ENCODE peak calls at places on chromosomes 2 and 18, in ten cellular contexts. C is choroid plexus epithelial cell; W is stimulated activated naive CD8-positive, alpha-beta T cell treated with anti-CD3 and anti-CD28 coated beads, Interleukin-15, amount 100 ng/mL, for 72 hours; Q is globus pallidus; H is A549; L is left ventricle myocardium inferior; F is Daoy; M is colonic mucosa; J is stimulated activated CD4-positive, alpha-beta T cell treated with anti-CD3 and anti-CD28 coated beads, Interleukin-1b, Interleukin-23, amount 100 ng/mL, for 4 hours; A is activated CD8-positive, alpha-beta memory T cell treated with anti-CD3 and anti-CD28 coated beads, Interleukin-2, amount 50 U/mL, for 4 hours. E is an unnamed sample.

GRCh38 chr2:231985823-231986261 is 24.3 kb downstream of the DIS3L2 start:
- DNase-seq in C (no peak), W (no peak), Q (no peak), H (no peak), L (no peak), F (peak; percentile 8), M (no peak), J (no peak), A (no peak), E (no peak)

GRCh38 chr2:24824966-24825882 is 32.0 kb downstream of the CENPO start:
- DNase-seq in C (no peak), W (peak; percentile 21), Q (no peak), H (peak; percentile 60), L (no peak), F (peak; percentile 33), M (peak; percentile 30), J (peak; percentile 12), A (peak; percentile 36), E (no peak)

GRCh38 chr2:176161041-176161785 is 4.1 kb downstream of the HOXD3 start:
- DNase-seq in C (no peak), W (no peak), Q (no peak), H (no peak), L (no peak), F (no peak), M (no peak), J (no peak), A (no peak), E (no peak)

GRCh38 chr2:69209482-69209881 is 177.5 kb downstream of the GFPT1 start:
- DNase-seq in C (no peak), W (no peak), Q (no peak), H (no peak), L (no peak), F (no peak), M (no peak), J (no peak), A (no peak), E (no peak)

GRCh38 chr2:231626449-231626848 is 33.8 kb downstream of the TEX44 start:
- DNase-seq in C (no peak), W (no peak), Q (no peak), H (no peak), L (no peak), F (no peak), M (no peak), J (no peak), A (no peak), E (no peak)

GRCh38 chr2:241950413-241950863 is 80.9 kb downstream of the RTP5 start:
- DNase-seq in C (no peak), W (no peak), Q (no peak), H (no peak), L (no peak), F (no peak), M (no peak), J (no peak), A (no peak), E (no peak)

GRCh38 chr2:28652217-28652616 is 99.4 kb upstream of the PPP1CB start:
- DNase-seq in C (peak; percentile 80), W (no peak), Q (no peak), H (no peak), L (no peak), F (no peak), M (no peak), J (no peak), A (no peak), E (no peak)

GRCh38 chr18:32310119-32310518 is 120.3 kb downstream of the MEP1B start:
- DNase-seq in C (peak; percentile 76), W (no peak), Q (no peak), H (no peak), L (no peak), F (no peak), M (no peak), J (no peak), A (no peak), E (no peak)

GRCh38 chr2:12806535-12806934 is 89.8 kb downstream of the TRIB2 start:
- DNase-seq in C (no peak), W (no peak), Q (no peak), H (no peak), L (no peak), F (no peak), M (no peak), J (no peak), A (no peak), E (no peak)

GRCh38 chr2:143758629-143759330 is 629.6 kb downstream of the ARHGAP15 start:
- DNase-seq in C (peak; percentile 13), W (no peak), Q (no peak), H (no peak), L (no peak), F (no peak), M (no peak), J (no peak), A (no peak), E (no peak)

GRCh38 chr2:17736989-17737388 is 16.6 kb downstream of the SMC6 start:
- DNase-seq in C (no peak), W (no peak), Q (no peak), H (no peak), L (no peak), F (no peak), M (no peak), J (no peak), A (no peak), E (no peak)

GRCh38 chr2:105769504-105769903 is 24.8 kb downstream of the NCK2 start:
- DNase-seq in C (no peak), W (no peak), Q (no peak), H (no peak), L (no peak), F (no peak), M (no peak), J (no peak), A (no peak), E (peak; percentile 71)

GRCh38 chr2:147133273-147133901 is 711.4 kb upstream of the ACVR2A start:
- DNase-seq in C (no peak), W (no peak), Q (no peak), H (peak; percentile 3), L (no peak), F (no peak), M (no peak), J (no peak), A (no peak), E (no peak)

GRCh38 chr2:20613342-20613916 is 37.5 kb downstream of the HS1BP3 start:
- DNase-seq in C (no peak), W (no peak), Q (no peak), H (no peak), L (peak; percentile 12), F (no peak), M (no peak), J (no peak), A (peak; percentile 9), E (peak; percentile 64)

GRCh38 chr18:13501896-13502295 is 224.5 kb downstream of the FAM210A start:
- DNase-seq in C (no peak), W (no peak), Q (no peak), H (no peak), L (no peak), F (no peak), M (no peak), J (peak; percentile 3), A (no peak), E (no peak)

GRCh38 chr2:122506620-122507019 is 751.2 kb downstream of the TSN start:
- DNase-seq in C (no peak), W (no peak), Q (no peak), H (no peak), L (no peak), F (no peak), M (no peak), J (no peak), A (no peak), E (no peak)

GRCh38 chr2:11598228-11598731 is 64.4 kb downstream of the GREB1 start:
- DNase-seq in C (no peak), W (no peak), Q (no peak), H (no peak), L (no peak), F (peak; percentile 24), M (no peak), J (no peak), A (no peak), E (no peak)

GRCh38 chr18:67199993-67200617 is 316.4 kb downstream of the DSEL start:
- DNase-seq in C (peak; percentile 86), W (no peak), Q (peak; percentile 77), H (peak; percentile 48), L (no peak), F (peak; percentile 2), M (no peak), J (no peak), A (no peak), E (no peak)

GRCh38 chr18:32907656-32908441 is 135.0 kb upstream of the KLHL14 start:
- DNase-seq in C (no peak), W (no peak), Q (peak; percentile 25), H (no peak), L (no peak), F (no peak), M (no peak), J (no peak), A (no peak), E (no peak)

GRCh38 chr2:8577573-8577972 is 104.3 kb upstream of the ID2 start:
- DNase-seq in C (no peak), W (no peak), Q (no peak), H (no peak), L (no peak), F (no peak), M (no peak), J (no peak), A (no peak), E (no peak)

GRCh38 chr18:3790702-3791101 is 340.7 kb downstream of the TGIF1 start:
- DNase-seq in C (no peak), W (no peak), Q (no peak), H (no peak), L (no peak), F (peak; percentile 41), M (no peak), J (no peak), A (no peak), E (no peak)

GRCh38 chr2:101823849-101824248 is 126.3 kb downstream of the MAP4K4 start:
- DNase-seq in C (peak; percentile 53), W (no peak), Q (no peak), H (no peak), L (no peak), F (peak; percentile 70), M (no peak), J (no peak), A (no peak), E (no peak)